ENCODE peak calls at places on chromosomes 3 and 15, in six cellular contexts. One of them, this sample, is unnamed.

GRCh38 chr3:88058322-88058592 is 548 bp downstream of the CGGBP1 start:
- DNase-seq in cardiac fibroblast: no peak
- DNase-seq in neural crest cell: no peak
- DNase-seq in WTC11: peak
- DNase-seq in WERI-Rb-1: no peak
- DNase-seq in GM12865: no peak
- DNase-seq in this sample: no peak

GRCh38 chr3:184944221-184944620 is 132.3 kb downstream of the VPS8 start:
- DNase-seq in neural crest cell: no peak
- DNase-seq in GM12865: no peak
- DNase-seq in cardiac fibroblast: no peak
- DNase-seq in WTC11: no peak
- DNase-seq in WERI-Rb-1: peak
- DNase-seq in this sample: no peak

GRCh38 chr15:59838900-59839299 is 149.8 kb upstream of the BNIP2 start:
- DNase-seq in GM12865: no peak
- DNase-seq in neural crest cell: no peak
- DNase-seq in WTC11: no peak
- DNase-seq in cardiac fibroblast: no peak
- DNase-seq in WERI-Rb-1: no peak
- DNase-seq in this sample: no peak

GRCh38 chr3:177358968-177359600 is 161.8 kb upstream of the TBL1XR1 start:
- DNase-seq in neural crest cell: peak
- DNase-seq in GM12865: peak
- DNase-seq in cardiac fibroblast: peak
- DNase-seq in WERI-Rb-1: peak
- DNase-seq in WTC11: peak
- DNase-seq in this sample: peak

GRCh38 chr3:187936676-187937075 is 191.4 kb upstream of the BCL6 start:
- DNase-seq in WERI-Rb-1: no peak
- DNase-seq in GM12865: no peak
- DNase-seq in neural crest cell: no peak
- DNase-seq in cardiac fibroblast: no peak
- DNase-seq in WTC11: no peak
- DNase-seq in this sample: no peak

GRCh38 chr3:57856675-57857074 is 100.6 kb downstream of the SLMAP start:
- DNase-seq in WTC11: no peak
- DNase-seq in neural crest cell: no peak
- DNase-seq in WERI-Rb-1: no peak
- DNase-seq in GM12865: peak
- DNase-seq in cardiac fibroblast: peak
- DNase-seq in this sample: no peak

GRCh38 chr3:73521936-73522335 is 102.8 kb downstream of the PDZRN3 start:
- DNase-seq in WERI-Rb-1: no peak
- DNase-seq in GM12865: no peak
- DNase-seq in cardiac fibroblast: no peak
- DNase-seq in neural crest cell: no peak
- DNase-seq in WTC11: no peak
- DNase-seq in this sample: no peak

GRCh38 chr3:19898725-19899124 is 35.3 kb downstream of the EFHB start:
- DNase-seq in GM12865: no peak
- DNase-seq in neural crest cell: no peak
- DNase-seq in cardiac fibroblast: peak
- DNase-seq in WERI-Rb-1: no peak
- DNase-seq in WTC11: no peak
- DNase-seq in this sample: no peak

GRCh38 chr3:134232146-134232545 is 18.5 kb downstream of the RYK start:
- DNase-seq in GM12865: no peak
- DNase-seq in WERI-Rb-1: peak
- DNase-seq in cardiac fibroblast: peak
- DNase-seq in neural crest cell: no peak
- DNase-seq in WTC11: no peak
- DNase-seq in this sample: no peak

GRCh38 chr15:23069496-23070166 is 30.3 kb upstream of the TUBGCP5 start:
- DNase-seq in WTC11: no peak
- DNase-seq in GM12865: no peak
- DNase-seq in WERI-Rb-1: no peak
- DNase-seq in neural crest cell: no peak
- DNase-seq in cardiac fibroblast: no peak
- DNase-seq in this sample: no peak
- TF ChIP-seq CTCF in WTC11: peak
- TF ChIP-seq CTCF in GM12865: no peak
- TF ChIP-seq CTCF in WERI-Rb-1: peak
- TF ChIP-seq CTCF in neural crest cell: no peak
- TF ChIP-seq CTCF in cardiac fibroblast: no peak
- TF ChIP-seq CTCF in this sample: no peak

GRCh38 chr3:12875857-12876451 is 34.6 kb upstream of the RPL32 start:
- DNase-seq in neural crest cell: peak
- DNase-seq in cardiac fibroblast: no peak
- DNase-seq in GM12865: peak
- DNase-seq in WTC11: peak
- DNase-seq in WERI-Rb-1: no peak
- DNase-seq in this sample: peak
- TF ChIP-seq CTCF in neural crest cell: peak
- TF ChIP-seq CTCF in cardiac fibroblast: peak
- TF ChIP-seq CTCF in GM12865: peak
- TF ChIP-seq CTCF in WTC11: no peak
- TF ChIP-seq CTCF in WERI-Rb-1: no peak
- TF ChIP-seq CTCF in this sample: peak

GRCh38 chr15:91522609-91523332 is 330.7 kb upstream of the SLCO3A1 start:
- DNase-seq in cardiac fibroblast: peak
- DNase-seq in WERI-Rb-1: no peak
- DNase-seq in WTC11: no peak
- DNase-seq in GM12865: no peak
- DNase-seq in neural crest cell: no peak
- DNase-seq in this sample: no peak
- TF ChIP-seq CTCF in cardiac fibroblast: peak
- TF ChIP-seq CTCF in WERI-Rb-1: peak
- TF ChIP-seq CTCF in WTC11: no peak
- TF ChIP-seq CTCF in GM12865: no peak
- TF ChIP-seq CTCF in neural crest cell: peak
- TF ChIP-seq CTCF in this sample: no peak

DNA sequence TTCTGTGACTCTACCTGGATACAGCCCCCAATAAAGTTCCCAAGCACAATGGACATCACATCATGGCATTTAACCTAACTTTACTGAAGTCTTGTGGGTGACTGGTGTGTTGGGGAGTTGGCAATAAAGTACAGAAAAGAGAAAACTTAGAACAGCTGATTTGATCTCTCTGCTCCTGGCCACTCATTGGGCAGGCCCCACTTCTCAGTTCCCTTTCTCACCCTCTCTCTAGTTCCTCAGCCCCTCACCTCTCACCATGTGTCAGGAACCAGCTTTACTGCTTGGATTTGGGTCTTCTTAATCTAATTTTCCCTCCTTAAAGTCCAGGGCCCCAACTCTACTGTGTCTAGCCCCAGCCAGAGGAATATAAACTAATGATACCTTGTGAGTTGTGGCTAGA is 713 bp upstream of the MUC13 start:
- DNase-seq in cardiac fibroblast: no peak
- DNase-seq in GM12865: peak
- DNase-seq in neural crest cell: no peak
- DNase-seq in WTC11: no peak
- DNase-seq in WERI-Rb-1: no peak
- DNase-seq in this sample: peak
- TF ChIP-seq CTCF in cardiac fibroblast: no peak
- TF ChIP-seq CTCF in GM12865: no peak
- TF ChIP-seq CTCF in neural crest cell: no peak
- TF ChIP-seq CTCF in WTC11: no peak
- TF ChIP-seq CTCF in WERI-Rb-1: no peak
- TF ChIP-seq CTCF in this sample: no peak

GRCh38 chr3:98185180-98185579 is 18.7 kb downstream of the OR5H15 start:
- DNase-seq in WERI-Rb-1: no peak
- DNase-seq in WTC11: peak
- DNase-seq in GM12865: peak
- DNase-seq in cardiac fibroblast: no peak
- DNase-seq in neural crest cell: no peak
- DNase-seq in this sample: no peak
- TF ChIP-seq CTCF in WERI-Rb-1: no peak
- TF ChIP-seq CTCF in WTC11: no peak
- TF ChIP-seq CTCF in GM12865: no peak
- TF ChIP-seq CTCF in cardiac fibroblast: no peak
- TF ChIP-seq CTCF in neural crest cell: no peak
- TF ChIP-seq CTCF in this sample: no peak

GRCh38 chr3:95511915-95512314 is 1302.5 kb upstream of the EPHA6 start:
- DNase-seq in GM12865: no peak
- DNase-seq in neural crest cell: no peak
- DNase-seq in WERI-Rb-1: no peak
- DNase-seq in cardiac fibroblast: no peak
- DNase-seq in WTC11: no peak
- DNase-seq in this sample: no peak
- TF ChIP-seq CTCF in GM12865: no peak
- TF ChIP-seq CTCF in neural crest cell: no peak
- TF ChIP-seq CTCF in WERI-Rb-1: no peak
- TF ChIP-seq CTCF in cardiac fibroblast: no peak
- TF ChIP-seq CTCF in WTC11: no peak
- TF ChIP-seq CTCF in this sample: no peak